ENCODE peak calls at places on chromosome 21, in eight cellular contexts. P is colonic mucosa; M is mesenchymal stem cell; O is heart left ventricle; W is CD8-positive, alpha-beta memory T cell; K is heart right ventricle; Z is prostate gland; F is ovary. U is an unnamed sample.
A peak's percentile ranks its signal among the peaks of the same experiment; 100 is the strongest.

GRCh38 chr21:46665566-46665965 is 30.1 kb downstream of the PRMT2 start:
- DNase-seq in P (no peak), F (no peak), W (no peak), M (no peak), O (no peak), K (no peak), Z (no peak), U (no peak)

GRCh38 chr21:29299046-29299905 is 554 bp downstream of the BACH1 start:
- DNase-seq in P (peak; percentile 62), F (peak; percentile 51), W (peak; percentile 60), Z (peak; percentile 31), K (peak; percentile 65), M (peak; percentile 70), O (peak; percentile 73), U (peak; percentile 83)

GRCh38 chr21:43467785-43468184 is 40.9 kb upstream of the SIK1 start:
- DNase-seq in W (no peak), M (no peak), O (peak; percentile 5), F (no peak), K (no peak), P (peak; percentile 7), Z (no peak), U (peak; percentile 24)

GRCh38 chr21:14551741-14552140 is 5.6 kb upstream of the SAMSN1 start:
- DNase-seq in M (no peak), Z (no peak), K (no peak), O (no peak), F (no peak), P (no peak), W (no peak), U (no peak)

GRCh38 chr21:43304621-43305335 is 122.2 kb downstream of the SIK1 start:
- DNase-seq in M (no peak), Z (no peak), F (no peak), O (peak; percentile 24), P (no peak), W (no peak), K (no peak), U (no peak)

GRCh38 chr21:39518845-39519205 is 67.1 kb downstream of the SH3BGR start:
- DNase-seq in W (no peak), Z (no peak), O (no peak), F (no peak), P (no peak), K (no peak), M (no peak), U (no peak)

GRCh38 chr21:27564684-27565280 is 597.9 kb upstream of the ADAMTS5 start:
- DNase-seq in M (peak; percentile 58), K (peak; percentile 17), Z (peak; percentile 25), O (peak; percentile 37), F (peak; percentile 57), P (peak; percentile 36), W (no peak), U (no peak)

GRCh38 chr21:35026617-35027557 is 22.2 kb downstream of the RUNX1 start:
- DNase-seq in P (peak; percentile 63), F (no peak), W (peak; percentile 73), O (peak; percentile 75), Z (no peak), M (peak; percentile 67), K (peak; percentile 66), U (peak; percentile 71)

GRCh38 chr21:40809673-40810072 is 37.3 kb downstream of the DSCAM start:
- DNase-seq in M (no peak), Z (no peak), K (no peak), O (no peak), F (no peak), W (no peak), P (no peak), U (no peak)

GRCh38 chr21:24840287-24840686 is 767.0 kb downstream of the MRPL39 start:
- DNase-seq in Z (no peak), F (no peak), O (no peak), K (no peak), W (no peak), M (no peak), P (no peak), U (no peak)

GRCh38 chr21:25561668-25562641 is 45.3 kb downstream of the MRPL39 start:
- DNase-seq in K (peak; percentile 44), P (peak; percentile 55), O (peak; percentile 55), W (peak; percentile 56), M (peak; percentile 79), F (peak; percentile 41), Z (no peak), U (peak; percentile 88)

GRCh38 chr21:40373760-40374159 is 473.2 kb downstream of the DSCAM start:
- DNase-seq in O (no peak), F (no peak), W (no peak), Z (no peak), K (no peak), P (no peak), M (no peak), U (no peak)

GRCh38 chr21:31184462-31184861 is 146.2 kb upstream of the KRTAP19-8 start:
- DNase-seq in W (peak; percentile 34), O (no peak), K (no peak), F (no peak), P (no peak), Z (no peak), M (no peak), U (peak; percentile 50)

GRCh38 chr21:29938968-29939858 is 583 bp downstream of the GRIK1 start:
- DNase-seq in O (no peak), Z (no peak), W (no peak), F (no peak), K (peak; percentile 9), P (no peak), M (no peak), U (no peak)

DNA sequence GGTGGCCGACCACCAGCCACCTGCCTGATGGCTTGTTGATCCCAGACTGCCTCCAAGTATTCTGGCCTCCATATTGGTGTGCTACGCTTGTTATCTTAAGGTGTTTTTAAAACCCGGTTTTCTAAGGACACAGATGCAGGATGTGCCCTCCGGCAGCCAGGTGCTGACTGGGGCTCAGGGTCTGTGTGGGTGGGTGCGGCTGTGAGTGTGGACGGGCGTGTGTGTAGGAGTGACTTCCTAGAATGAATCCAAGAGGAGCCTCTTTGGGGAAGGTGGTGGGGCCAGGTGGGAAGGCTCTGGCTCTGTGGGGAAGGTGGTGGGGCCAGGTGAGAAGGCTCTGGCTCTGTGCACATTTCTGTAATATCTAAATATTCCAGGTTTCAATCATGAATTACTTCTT is 12.8 kb upstream of the TSPEAR start:
- DNase-seq in M (no peak), P (no peak), K (no peak), O (no peak), W (no peak), Z (no peak), F (no peak), U (peak; percentile 31)
- H3K27me3 ChIP-seq in M (peaks cover 54% of the 10 kb centered on the region), P (peaks cover 19% of the 10 kb centered on the region), K (no peaks in the 10 kb centered on the region), O (peaks cover 12% of the 10 kb centered on the region), W (peaks cover 16% of the 10 kb centered on the region), Z (peaks cover 15% of the 10 kb centered on the region), F (no peaks in the 10 kb centered on the region), U (no peaks in the 10 kb centered on the region)

GRCh38 chr21:33168886-33169285 is 60.9 kb upstream of the IFNAR2 start:
- DNase-seq in Z (peak; percentile 25), F (no peak), K (no peak), M (no peak), O (no peak), W (no peak), P (no peak), U (no peak)

GRCh38 chr21:33171584-33172169 is 58.1 kb upstream of the IFNAR2 start:
- DNase-seq in W (no peak), K (no peak), Z (no peak), M (no peak), P (no peak), O (no peak), F (no peak), U (no peak)

GRCh38 chr21:33169360-33169759 is 60.4 kb upstream of the IFNAR2 start:
- DNase-seq in Z (no peak), M (no peak), K (no peak), W (no peak), P (no peak), F (no peak), O (no peak), U (no peak)

GRCh38 chr21:33174756-33175155 is 55.0 kb upstream of the IFNAR2 start:
- DNase-seq in F (no peak), M (no peak), Z (no peak), K (no peak), P (no peak), W (no peak), O (no peak), U (no peak)
- H3K27me3 ChIP-seq in F (no peaks in the 10 kb centered on the region), M (peaks cover 25% of the 10 kb centered on the region), Z (no peaks in the 10 kb centered on the region), K (no peaks in the 10 kb centered on the region), P (no peaks in the 10 kb centered on the region), W (no peaks in the 10 kb centered on the region), O (no peaks in the 10 kb centered on the region), U (no peaks in the 10 kb centered on the region)

GRCh38 chr21:42258150-42258884 is 39.4 kb downstream of the ABCG1 start:
- DNase-seq in M (peak; percentile 18), F (peak; percentile 34), Z (peak; percentile 30), O (peak; percentile 79), W (peak; percentile 73), P (peak; percentile 83), K (peak; percentile 80), U (peak; percentile 91)
- H3K27me3 ChIP-seq in M (peaks cover 65% of the 10 kb centered on the region), F (no peaks in the 10 kb centered on the region), Z (no peaks in the 10 kb centered on the region), O (no peaks in the 10 kb centered on the region), W (no peaks in the 10 kb centered on the region), P (no peaks in the 10 kb centered on the region), K (no peaks in the 10 kb centered on the region), U (no peaks in the 10 kb centered on the region)

DNA sequence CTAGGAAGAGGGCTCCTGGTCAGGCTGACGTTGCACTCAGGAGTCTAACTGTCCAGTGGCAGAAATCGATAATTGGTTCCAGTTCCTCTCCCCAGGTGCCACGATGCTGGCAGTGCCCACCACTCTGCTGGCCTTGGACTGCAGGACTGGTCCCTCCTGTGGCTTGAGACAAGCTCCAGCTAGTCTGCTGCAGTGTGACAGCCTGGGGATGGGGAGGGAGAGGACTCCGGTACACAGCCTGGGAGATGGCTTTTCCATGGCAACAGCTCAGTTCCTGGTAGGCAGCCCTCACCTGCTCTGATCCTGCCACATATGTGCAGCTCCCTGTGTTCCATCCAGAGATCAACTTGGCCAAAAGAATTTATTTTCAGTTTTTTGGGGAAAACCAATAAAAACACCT is 239.3 kb downstream of the KCNJ6 start:
- DNase-seq in K (no peak), O (no peak), W (no peak), P (no peak), M (no peak), F (no peak), Z (no peak), U (no peak)
- H3K27me3 ChIP-seq in K (no peaks in the 10 kb centered on the region), O (no peaks in the 10 kb centered on the region), W (peaks cover 4% of the 10 kb centered on the region), P (no peaks in the 10 kb centered on the region), M (no peaks in the 10 kb centered on the region), F (no peaks in the 10 kb centered on the region), Z (peaks cover 4% of the 10 kb centered on the region), U (no peaks in the 10 kb centered on the region)

DNA sequence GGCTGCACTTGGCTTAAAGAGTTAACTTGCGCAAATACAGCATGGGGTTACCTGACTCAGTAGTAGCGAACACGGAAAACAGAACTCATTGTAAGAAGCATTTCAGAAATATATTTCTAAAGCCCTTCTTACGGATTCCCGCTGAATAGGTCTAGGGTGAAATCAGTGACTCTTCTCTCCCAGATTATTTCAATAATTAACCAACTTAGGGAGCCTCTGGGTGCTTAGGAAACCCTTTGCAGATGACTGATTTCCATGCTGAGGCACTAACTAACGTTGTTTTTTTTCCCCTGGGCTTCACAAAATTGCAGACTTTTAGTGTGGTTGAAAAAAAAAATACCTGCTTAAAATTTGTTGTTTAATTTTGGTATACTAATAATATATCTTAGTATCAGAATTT is 40.3 kb downstream of the BTG3 start:
- DNase-seq in F (no peak), W (no peak), P (no peak), M (no peak), O (no peak), K (no peak), Z (no peak), U (no peak)
- H3K27me3 ChIP-seq in F (no peaks in the 10 kb centered on the region), W (no peaks in the 10 kb centered on the region), P (no peaks in the 10 kb centered on the region), M (no peaks in the 10 kb centered on the region), O (no peaks in the 10 kb centered on the region), K (no peaks in the 10 kb centered on the region), Z (no peaks in the 10 kb centered on the region), U (no peaks in the 10 kb centered on the region)

U was measured in Peyer's patch.